ENCODE peak calls at places on chromosomes 5 and 9, in eight cellular contexts. K, E, D, F, Q, O, Y and P are unnamed samples.
A peak's percentile ranks its signal among the peaks of the same experiment; 100 is the strongest.

GRCh38 chr5:20367178-20367577 is 379.2 kb upstream of the CDH18 start:
- DNase-seq in K (no peak), E (no peak), D (no peak), F (no peak), Q (no peak), O (no peak), Y (no peak), P (no peak)

GRCh38 chr9:82546131-82546530 is 516.8 kb downstream of the RASEF start:
- DNase-seq in K (no peak), E (no peak), D (no peak), F (no peak), Q (no peak), O (no peak), Y (no peak), P (no peak)

GRCh38 chr9:95551406-95551805 is 34.6 kb upstream of the PTCH1 start:
- DNase-seq in K (no peak), E (peak; percentile 15), D (no peak), F (no peak), Q (no peak), O (no peak), Y (no peak), P (no peak)

GRCh38 chr5:4230531-4230904 is 634.9 kb downstream of the IRX1 start:
- DNase-seq in K (no peak), E (no peak), D (no peak), F (no peak), Q (no peak), O (no peak), Y (no peak), P (no peak)

GRCh38 chr5:142686210-142686734 is 382 bp upstream of the FGF1 start:
- DNase-seq in K (no peak), E (no peak), D (peak; percentile 40), F (peak; percentile 50), Q (no peak), O (no peak), Y (no peak), P (no peak)

GRCh38 chr9:101029300-101030021 is 934 bp downstream of the PLPPR1 start:
- DNase-seq in K (no peak), E (no peak), D (no peak), F (peak; percentile 4), Q (no peak), O (no peak), Y (no peak), P (no peak)

GRCh38 chr9:2230362-2230761 is 215.2 kb downstream of the SMARCA2 start:
- DNase-seq in K (no peak), E (no peak), D (no peak), F (no peak), Q (no peak), O (no peak), Y (no peak), P (no peak)

GRCh38 chr5:75482482-75482881 is 28.9 kb downstream of the CERT1 start:
- DNase-seq in K (no peak), E (no peak), D (no peak), F (no peak), Q (no peak), O (no peak), Y (no peak), P (no peak)

GRCh38 chr9:79573697-79573976 is 1.9 kb downstream of the TLE4 start:
- DNase-seq in K (no peak), E (no peak), D (no peak), F (no peak), Q (no peak), O (no peak), Y (no peak), P (no peak)

GRCh38 chr5:54874337-54875021 is 110.9 kb downstream of the ESM1 start:
- DNase-seq in K (no peak), E (no peak), D (peak; percentile 57), F (no peak), Q (no peak), O (no peak), Y (no peak), P (no peak)

GRCh38 chr9:91949946-91950664 is at the start of gene ROR2:
- DNase-seq in K (peak; percentile 77), E (no peak), D (peak; percentile 63), F (peak; percentile 96), Q (peak; percentile 67), O (no peak), Y (no peak), P (peak; percentile 65)
- H3K27ac ChIP-seq in K (peak within 1 kb of the TSS; percentile 61), E (no peak within 1 kb of the TSS), D (peak within 1 kb of the TSS; percentile 76), F (no peak within 1 kb of the TSS), Q (peak within 1 kb of the TSS; percentile 33), O (no peak within 1 kb of the TSS), Y (no peak within 1 kb of the TSS), P (peak within 1 kb of the TSS; percentile 39)

GRCh38 chr5:100855940-100856339 is 47.1 kb downstream of the ST8SIA4 start:
- DNase-seq in K (no peak), E (no peak), D (no peak), F (no peak), Q (no peak), O (no peak), Y (no peak), P (no peak)

GRCh38 chr5:100855295-100855694 is 47.8 kb downstream of the ST8SIA4 start:
- DNase-seq in K (no peak), E (no peak), D (no peak), F (no peak), Q (no peak), O (no peak), Y (no peak), P (no peak)

GRCh38 chr5:100852988-100853449 is 50.1 kb downstream of the ST8SIA4 start:
- DNase-seq in K (no peak), E (peak; percentile 89), D (no peak), F (no peak), Q (no peak), O (no peak), Y (no peak), P (no peak)

GRCh38 chr5:100853582-100853981 is 49.5 kb downstream of the ST8SIA4 start:
- DNase-seq in K (no peak), E (no peak), D (no peak), F (no peak), Q (no peak), O (no peak), Y (no peak), P (no peak)

DNA sequence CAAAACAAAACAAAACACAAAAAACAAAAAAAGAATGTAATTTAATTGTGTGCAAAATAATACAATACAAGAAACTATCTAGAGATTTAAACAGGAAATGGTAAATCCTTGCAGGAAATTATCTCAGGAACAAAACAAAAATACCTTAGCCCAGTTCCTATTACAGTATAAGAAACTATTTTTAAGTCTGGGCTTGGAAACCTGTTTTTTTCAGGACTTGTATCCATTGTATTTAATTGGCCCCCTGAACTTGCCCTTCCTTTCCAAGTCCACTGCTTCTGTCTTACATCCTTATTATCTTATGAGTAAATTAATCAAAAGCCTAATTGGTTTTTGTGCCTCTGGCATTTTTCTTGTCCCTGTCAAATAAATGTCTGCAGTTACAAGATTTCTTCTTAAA is 48.5 kb downstream of the ST8SIA4 start:
- DNase-seq in K (no peak), E (no peak), D (no peak), F (no peak), Q (no peak), O (no peak), Y (no peak), P (no peak)
- H3K4me1 ChIP-seq in K (no peaks in the 10 kb centered on the region), E (peaks cover 49% of the 10 kb centered on the region), D (no peaks in the 10 kb centered on the region), F (no peaks in the 10 kb centered on the region), Q (peaks cover 10% of the 10 kb centered on the region), O (no peaks in the 10 kb centered on the region), Y (peaks cover 4% of the 10 kb centered on the region), P (no peaks in the 10 kb centered on the region)

DNA sequence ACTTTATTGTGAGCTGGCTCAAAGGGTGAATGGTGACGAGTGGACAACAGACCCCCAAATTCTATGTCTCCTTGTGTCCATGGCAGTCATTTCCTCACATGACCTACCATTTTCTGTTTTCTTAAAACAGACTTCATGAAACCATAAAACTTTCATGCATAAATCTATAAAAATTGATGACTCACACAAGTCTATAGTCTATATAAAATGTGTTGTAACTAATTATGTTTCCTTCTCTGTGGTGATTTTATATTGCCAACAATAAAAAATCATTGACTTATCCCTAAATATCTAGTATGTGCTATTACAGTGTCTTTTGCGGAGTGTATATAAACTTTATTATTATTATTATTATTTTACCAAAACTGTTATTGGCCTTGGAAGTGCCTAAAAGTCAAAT is 382.4 kb downstream of the MAT2B start:
- DNase-seq in K (no peak), E (no peak), D (no peak), F (no peak), Q (no peak), O (no peak), Y (no peak), P (no peak)
- H3K4me3 ChIP-seq in K (no peak overlapping the region), E (no peak overlapping the region), D (no peak overlapping the region), F (no peak overlapping the region), Q (no peak overlapping the region), O (no peak overlapping the region), Y (no peak overlapping the region), P (no peak overlapping the region)

GRCh38 chr5:14184725-14185124 is 41.6 kb downstream of the TRIO start:
- DNase-seq in K (no peak), E (no peak), D (peak; percentile 77), F (no peak), Q (no peak), O (no peak), Y (no peak), P (no peak)
- H3K27ac ChIP-seq in K (peak overlapping the region; percentile 51), E (no peak overlapping the region), D (peak overlapping the region; percentile 89), F (peak overlapping the region; percentile 94), Q (peak overlapping the region; percentile 69), O (peak overlapping the region; percentile 92), Y (no peak overlapping the region), P (no peak overlapping the region)

GRCh38 chr9:35906923-35907699 is 1.1 kb downstream of the HRCT1 start:
- DNase-seq in K (peak; percentile 63), E (no peak), D (peak; percentile 75), F (no peak), Q (peak; percentile 69), O (no peak), Y (no peak), P (peak; percentile 88)
- H3K4me1 ChIP-seq in K (peaks cover 43% of the 10 kb centered on the region), E (no peaks in the 10 kb centered on the region), D (peaks cover 46% of the 10 kb centered on the region), F (peaks cover 46% of the 10 kb centered on the region), Q (peaks cover 89% of the 10 kb centered on the region), O (peaks cover 36% of the 10 kb centered on the region), Y (peaks cover 20% of the 10 kb centered on the region), P (peaks cover 34% of the 10 kb centered on the region)

GRCh38 chr9:99906403-99907207 is at the start of gene STX17:
- DNase-seq in K (peak; percentile 81), E (peak; percentile 16), D (peak; percentile 69), F (peak; percentile 98), Q (peak; percentile 80), O (no peak), Y (peak; percentile 78), P (peak; percentile 79)
- H3K4me3 ChIP-seq in K (peak within 1 kb of the TSS; percentile 90), E (peak within 1 kb of the TSS; percentile 91), D (peak within 1 kb of the TSS; percentile 99), F (peak within 1 kb of the TSS; percentile 81), Q (peak within 1 kb of the TSS; percentile 89), O (peak within 1 kb of the TSS; percentile 80), Y (peak within 1 kb of the TSS; percentile 85), P (peak within 1 kb of the TSS; percentile 99)